ENCODE peak calls at places on chromosomes 5 and 9, in seven cellular contexts. M is psoas muscle; T is tibial nerve; Q is pancreas; G is CD8-positive, alpha-beta T cell; U is fibroblast of lung; O is right atrium auricular region. S is an unnamed sample.

GRCh38 chr9:93955356-93956182 is 414 bp upstream of the BARX1 start:
- DNase-seq in U (no peak), G (peak), O (no peak), M (no peak), T (no peak), Q (no peak), S (no peak)

GRCh38 chr5:61673007-61673735 is 341.1 kb downstream of the ZSWIM6 start:
- DNase-seq in G (no peak), O (no peak), Q (no peak), U (peak), M (no peak), T (no peak), S (no peak)

GRCh38 chr9:129081388-129081889 is 528 bp downstream of the DOLPP1 start:
- DNase-seq in Q (no peak), O (no peak), G (no peak), T (no peak), U (no peak), M (no peak), S (no peak)

GRCh38 chr9:79969383-79969782 is 397.6 kb downstream of the TLE4 start:
- DNase-seq in T (no peak), G (no peak), O (no peak), M (no peak), Q (no peak), U (no peak), S (no peak)

GRCh38 chr9:136014147-136014927 is 53.2 kb upstream of the UBAC1 start:
- DNase-seq in O (no peak), G (no peak), M (peak), T (no peak), Q (no peak), U (no peak), S (no peak)

GRCh38 chr9:107484117-107484723 is 5.3 kb downstream of the KLF4 start:
- DNase-seq in G (no peak), U (peak), M (no peak), O (no peak), T (no peak), Q (no peak), S (peak)

GRCh38 chr5:31470608-31471007 is 61.3 kb downstream of the DROSHA start:
- DNase-seq in U (peak), Q (no peak), M (peak), G (no peak), O (peak), T (peak), S (no peak)

GRCh38 chr9:111131219-111131618 is 92.9 kb upstream of the LPAR1 start:
- DNase-seq in G (no peak), T (no peak), O (no peak), Q (no peak), M (no peak), U (no peak), S (no peak)

GRCh38 chr9:68690088-68690487 is 15.0 kb upstream of the PIP5K1B start:
- DNase-seq in T (no peak), U (peak), G (no peak), O (peak), M (no peak), Q (peak), S (no peak)

DNA sequence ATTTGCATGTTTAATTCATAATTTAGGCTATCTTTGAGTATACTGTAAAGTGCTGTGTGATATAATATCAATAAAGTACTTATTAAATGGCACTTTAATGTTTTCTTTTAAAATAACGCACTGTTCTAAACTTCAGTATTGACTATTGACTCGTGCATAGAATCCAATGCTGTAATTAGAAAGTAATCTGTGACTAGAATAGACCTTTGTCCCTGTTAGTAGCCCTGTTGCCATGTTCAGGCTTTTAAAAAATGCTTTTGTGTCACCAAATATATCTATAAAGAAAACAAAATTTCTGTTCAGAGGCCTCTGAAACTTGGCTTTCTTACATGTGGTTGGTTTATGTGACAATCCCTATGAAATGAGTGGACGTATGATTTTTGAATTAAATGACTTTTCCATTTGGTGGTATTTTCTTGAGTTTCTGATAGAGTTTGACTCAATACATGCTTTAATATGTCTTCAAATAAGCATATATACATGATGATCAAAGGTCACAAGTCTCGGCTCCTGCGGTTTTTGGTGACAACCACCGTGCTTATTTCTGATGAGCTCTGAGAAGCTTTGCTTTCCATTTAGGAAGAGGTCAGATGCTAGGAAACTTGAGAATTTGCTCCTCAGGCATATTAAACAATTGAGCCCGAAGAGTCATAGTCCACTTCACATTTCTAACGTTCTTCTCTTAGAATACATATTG is 174.7 kb downstream of the NR3C1 start:
- DNase-seq in M (no peak), G (no peak), O (no peak), Q (no peak), T (no peak), U (no peak), S (no peak)
- H3K4me3 ChIP-seq in M (no peak), G (no peak), O (no peak), Q (no peak), T (no peak), U (no peak), S (no peak)

DNA sequence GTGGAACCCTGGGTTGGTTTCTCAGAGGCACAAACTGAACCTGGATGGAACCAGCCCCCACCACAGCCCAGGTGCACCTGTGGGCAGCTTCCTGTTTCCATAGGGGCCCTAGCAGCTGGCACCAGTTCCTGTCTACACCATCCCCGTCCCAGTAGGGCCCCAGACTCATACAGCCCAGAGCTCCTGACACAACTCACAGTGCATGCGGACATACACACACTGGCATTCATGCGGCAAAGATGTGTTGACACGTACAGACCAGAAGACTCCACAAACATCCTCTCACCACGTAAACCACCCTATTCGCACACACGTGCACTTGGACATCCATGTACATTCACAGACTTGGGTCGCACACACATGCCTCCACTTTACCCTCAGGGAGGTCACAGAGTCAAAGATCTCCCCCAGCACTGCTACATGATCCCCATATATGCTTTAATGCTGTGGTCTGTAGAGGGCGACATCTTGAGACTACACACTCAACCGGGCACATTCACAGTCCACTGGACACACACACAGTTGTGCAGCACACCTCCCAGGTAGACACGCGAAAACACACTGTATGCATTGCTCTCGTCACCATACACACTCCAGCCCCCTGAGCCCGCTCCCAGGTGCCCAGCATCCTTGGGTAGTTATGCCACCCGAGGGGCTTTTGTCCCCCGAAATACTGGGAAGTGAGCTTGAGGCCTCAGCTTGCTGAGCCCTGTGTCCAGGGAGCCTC is 22.4 kb downstream of the CXXC5 start:
- DNase-seq in M (no peak), U (no peak), G (peak), T (no peak), Q (peak), O (no peak), S (peak)
- TF ChIP-seq CTCF in M (no peak), U (peak), G (peak), T (peak), Q (no peak), O (peak), S (peak)

DNA sequence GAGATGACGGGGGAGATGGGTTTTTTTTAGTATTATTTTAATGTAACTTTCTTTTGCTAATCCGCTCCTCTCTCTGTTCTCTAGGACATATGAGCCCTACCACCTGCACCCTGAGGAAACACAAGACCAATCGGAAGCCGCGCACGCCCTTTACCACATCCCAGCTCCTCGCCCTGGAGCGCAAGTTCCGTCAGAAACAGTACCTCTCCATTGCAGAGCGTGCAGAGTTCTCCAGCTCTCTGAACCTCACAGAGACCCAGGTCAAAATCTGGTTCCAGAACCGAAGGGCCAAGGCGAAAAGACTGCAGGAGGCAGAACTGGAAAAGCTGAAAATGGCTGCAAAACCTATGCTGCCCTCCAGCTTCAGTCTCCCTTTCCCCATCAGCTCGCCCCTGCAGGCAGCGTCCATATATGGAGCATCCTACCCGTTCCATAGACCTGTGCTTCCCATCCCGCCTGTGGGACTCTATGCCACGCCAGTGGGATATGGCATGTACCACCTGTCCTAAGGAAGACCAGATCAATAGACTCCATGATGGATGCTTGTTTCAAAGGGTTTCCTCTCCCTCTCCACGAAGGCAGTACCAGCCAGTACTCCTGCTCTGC is 4.8 kb downstream of the MSX2 start:
- DNase-seq in O (no peak), G (no peak), T (no peak), M (no peak), Q (no peak), U (no peak), S (no peak)
- H3K4me3 ChIP-seq in O (no peak), G (no peak), T (no peak), M (no peak), Q (no peak), U (no peak), S (no peak)

GRCh38 chr5:169647566-169647965 is 10.5 kb downstream of the DOCK2 start:
- DNase-seq in O (no peak), M (no peak), U (no peak), T (no peak), Q (no peak), G (no peak), S (no peak)
- TF ChIP-seq CTCF in O (no peak), M (no peak), U (no peak), T (no peak), Q (no peak), G (no peak), S (no peak)

DNA sequence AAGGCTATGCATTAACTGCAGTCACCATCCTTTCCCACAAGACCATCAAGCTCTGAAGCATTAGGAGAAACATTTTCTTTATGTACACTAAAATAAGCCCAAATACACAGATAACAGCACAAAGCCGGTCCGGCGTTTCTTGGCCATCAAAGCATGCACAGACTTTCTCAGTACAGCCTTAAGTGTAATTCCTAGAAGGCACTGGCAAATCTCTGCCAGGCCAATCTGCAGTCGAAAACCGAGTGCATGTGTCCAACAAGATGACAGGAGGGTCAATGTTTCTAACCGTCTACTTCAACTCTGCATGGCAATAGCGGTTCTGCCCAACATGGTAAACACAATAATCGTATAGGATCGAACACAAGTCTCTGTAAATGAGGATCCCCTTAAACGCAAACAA is 1.1 kb downstream of the ARL15 start:
- DNase-seq in O (no peak), G (no peak), Q (no peak), T (no peak), M (no peak), U (peak), S (no peak)
- H3K4me3 ChIP-seq in O (peak), G (peak), Q (peak), T (peak), M (peak), U (peak), S (peak)

DNA sequence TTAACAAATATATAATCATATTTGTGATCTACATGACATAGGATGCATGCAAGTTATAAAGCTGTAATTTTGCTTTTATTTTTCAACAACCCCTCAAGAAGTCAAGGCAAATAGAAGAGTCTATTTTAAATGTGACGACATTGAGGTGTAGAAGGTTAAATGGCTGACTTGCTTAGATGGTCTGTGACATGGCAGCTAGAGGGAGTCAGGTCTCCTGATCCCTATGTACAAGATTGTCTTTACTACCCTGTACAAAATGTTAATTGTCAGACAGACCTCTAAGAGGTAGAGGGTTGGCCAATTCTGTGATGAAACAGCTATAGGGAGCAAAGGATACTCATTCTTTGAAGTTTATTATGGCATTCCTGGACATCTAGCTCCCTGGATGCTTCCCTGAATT is 380.9 kb upstream of the MEF2C start:
- DNase-seq in O (no peak), G (no peak), Q (no peak), M (no peak), U (no peak), T (no peak), S (no peak)
- TF ChIP-seq CTCF in O (no peak), G (no peak), Q (no peak), M (no peak), U (no peak), T (no peak), S (peak)

GRCh38 chr5:139688088-139688702 is 40.0 kb downstream of the CXXC5 start:
- DNase-seq in G (no peak), M (no peak), O (no peak), T (no peak), Q (peak), U (no peak), S (no peak)

GRCh38 chr5:139691275-139691629 is 43.1 kb downstream of the CXXC5 start:
- DNase-seq in T (no peak), G (peak), Q (no peak), U (no peak), M (no peak), O (no peak), S (no peak)

GRCh38 chr5:139688712-139689413 is 40.7 kb downstream of the CXXC5 start:
- DNase-seq in U (no peak), T (no peak), O (no peak), Q (peak), M (no peak), G (peak), S (no peak)

GRCh38 chr5:139690385-139691274 is 42.5 kb downstream of the CXXC5 start:
- DNase-seq in Q (peak), T (no peak), U (peak), M (no peak), G (peak), O (no peak), S (no peak)

DNA sequence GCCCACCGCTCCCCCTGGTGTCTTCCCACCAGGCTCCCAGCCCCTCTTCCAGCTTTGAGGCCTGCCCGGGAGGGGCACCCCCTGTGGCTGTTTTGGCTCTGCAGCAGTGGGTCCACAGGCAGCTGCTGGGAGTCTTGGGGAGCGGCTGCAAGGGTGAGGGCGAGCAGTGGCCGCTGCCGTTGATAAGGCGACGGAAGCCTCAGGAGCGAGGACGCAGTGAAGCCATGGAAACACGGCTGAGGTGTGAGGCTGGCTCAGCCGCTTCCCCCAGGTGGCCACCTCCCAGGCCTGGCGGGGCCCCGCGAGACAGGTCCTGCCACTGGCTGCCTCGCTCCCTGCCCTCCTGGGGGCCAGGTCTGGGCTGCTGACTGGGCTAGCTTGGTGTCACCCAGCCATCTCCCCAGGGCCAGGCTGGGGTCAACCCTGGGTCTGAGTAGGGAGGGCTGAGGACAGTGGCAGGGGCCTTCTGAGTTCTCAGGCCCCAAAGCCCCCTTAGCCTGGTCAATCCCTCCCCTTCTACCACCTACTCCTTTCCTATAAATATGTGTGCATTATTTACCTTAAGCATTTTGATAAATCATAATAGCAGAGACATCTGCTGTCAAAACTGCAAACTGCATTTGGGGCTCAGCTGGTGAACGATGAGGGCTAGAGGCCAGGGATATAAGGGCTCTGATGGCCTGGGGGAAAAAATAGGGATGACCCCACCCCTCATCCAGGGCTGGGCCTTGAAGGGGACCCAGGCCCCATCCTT is 41.7 kb downstream of the CXXC5 start:
- DNase-seq in O (no peak), T (no peak), Q (peak), U (peak), G (peak), M (no peak), S (no peak)
- H3K4me3 ChIP-seq in O (no peak), T (no peak), Q (no peak), U (no peak), G (no peak), M (peak), S (no peak)

DNA sequence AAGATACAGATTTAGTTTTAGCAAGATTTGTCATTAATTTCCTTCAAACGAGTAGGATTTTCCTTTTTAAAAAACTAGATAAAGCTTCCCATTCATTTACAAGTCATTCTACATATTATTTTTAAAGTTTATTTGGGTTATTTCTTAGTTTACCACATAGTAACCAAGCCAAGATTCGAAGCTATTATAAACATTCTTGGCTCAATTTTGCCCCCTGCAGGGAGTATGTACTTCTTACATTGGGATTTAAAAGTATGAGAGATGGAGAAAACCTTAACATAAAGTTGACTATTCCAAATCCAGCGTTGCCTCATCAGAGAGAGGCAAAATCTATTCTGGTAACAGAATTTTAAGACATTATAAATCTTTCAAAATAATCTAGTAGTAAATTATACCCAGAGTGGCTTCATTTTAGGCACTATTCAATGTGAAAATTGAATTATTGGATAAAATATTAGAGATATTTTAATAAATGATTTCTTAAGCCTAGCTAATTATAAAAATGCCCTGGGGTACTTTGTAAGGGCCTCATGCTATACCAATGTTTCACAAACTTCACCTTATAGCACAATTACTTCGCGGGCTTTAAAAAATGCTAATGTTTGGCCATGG is 39.1 kb downstream of the FBN2 start:
- DNase-seq in T (no peak), O (no peak), U (peak), G (no peak), M (no peak), Q (no peak), S (no peak)
- TF ChIP-seq CTCF in T (peak), O (peak), U (peak), G (no peak), M (peak), Q (peak), S (peak)